ENCODE peak calls at places on chromosome 21, in six cellular contexts. One of them, this sample, is unnamed.
A peak's percentile ranks its signal among the peaks of the same experiment; 100 is the strongest.

GRCh38 chr21:46636181-46636512 is 673 bp downstream of the PRMT2 start:
- DNase-seq in GM12891: no peak
- DNase-seq in HepG2: no peak
- DNase-seq in GM12878: no peak
- DNase-seq in H1: no peak
- DNase-seq in K562: no peak
- DNase-seq in this sample: no peak

GRCh38 chr21:20661745-20662470 is 336.3 kb upstream of the NCAM2 start:
- DNase-seq in GM12891: no peak
- DNase-seq in HepG2: no peak
- DNase-seq in K562: no peak
- DNase-seq in H1: peak; percentile 21
- DNase-seq in GM12878: no peak
- DNase-seq in this sample: no peak

GRCh38 chr21:18249542-18250152 is 5.0 kb downstream of the CHODL start:
- DNase-seq in GM12891: no peak
- DNase-seq in GM12878: no peak
- DNase-seq in HepG2: no peak
- DNase-seq in K562: no peak
- DNase-seq in H1: no peak
- DNase-seq in this sample: no peak

GRCh38 chr21:44916965-44917364 is 3.7 kb downstream of the ITGB2 start:
- DNase-seq in K562: no peak
- DNase-seq in HepG2: no peak
- DNase-seq in H1: no peak
- DNase-seq in GM12878: no peak
- DNase-seq in GM12891: no peak
- DNase-seq in this sample: no peak

GRCh38 chr21:15327637-15328265 is 263.0 kb upstream of the NRIP1 start:
- DNase-seq in GM12878: no peak
- DNase-seq in K562: no peak
- DNase-seq in GM12891: no peak
- DNase-seq in H1: no peak
- DNase-seq in HepG2: no peak
- DNase-seq in this sample: no peak

GRCh38 chr21:40386301-40386911 is 460.6 kb downstream of the DSCAM start:
- DNase-seq in HepG2: no peak
- DNase-seq in H1: peak; percentile 21
- DNase-seq in GM12891: no peak
- DNase-seq in K562: peak; percentile 45
- DNase-seq in GM12878: no peak
- DNase-seq in this sample: no peak

GRCh38 chr21:45551316-45551715 is 9.1 kb upstream of the SLC19A1 start:
- DNase-seq in K562: no peak
- DNase-seq in GM12891: no peak
- DNase-seq in GM12878: peak; percentile 35
- DNase-seq in HepG2: no peak
- DNase-seq in H1: no peak
- DNase-seq in this sample: no peak

GRCh38 chr21:33290441-33290840 is 24.3 kb downstream of the IL10RB start:
- DNase-seq in GM12878: no peak
- DNase-seq in H1: no peak
- DNase-seq in HepG2: no peak
- DNase-seq in K562: no peak
- DNase-seq in GM12891: no peak
- DNase-seq in this sample: no peak

GRCh38 chr21:41009398-41010177 is 158.4 kb upstream of the BACE2 start:
- DNase-seq in GM12891: no peak
- DNase-seq in K562: no peak
- DNase-seq in H1: no peak
- DNase-seq in HepG2: no peak
- DNase-seq in GM12878: no peak
- DNase-seq in this sample: no peak

GRCh38 chr21:40067751-40068150 is 200.5 kb downstream of the PCP4 start:
- DNase-seq in H1: no peak
- DNase-seq in GM12878: no peak
- DNase-seq in HepG2: no peak
- DNase-seq in K562: no peak
- DNase-seq in GM12891: no peak
- DNase-seq in this sample: no peak

GRCh38 chr21:45372732-45373355 is 32.1 kb upstream of the COL18A1 start:
- DNase-seq in H1: no peak
- DNase-seq in GM12891: no peak
- DNase-seq in K562: no peak
- DNase-seq in HepG2: no peak
- DNase-seq in GM12878: no peak
- DNase-seq in this sample: no peak

GRCh38 chr21:15468368-15468767 is 261.4 kb upstream of the USP25 start:
- DNase-seq in H1: no peak
- DNase-seq in GM12891: no peak
- DNase-seq in GM12878: no peak
- DNase-seq in K562: no peak
- DNase-seq in HepG2: no peak
- DNase-seq in this sample: no peak

GRCh38 chr21:36073181-36073580 is 3.4 kb downstream of the CBR1 start:
- DNase-seq in HepG2: peak; percentile 66
- DNase-seq in GM12878: no peak
- DNase-seq in GM12891: no peak
- DNase-seq in H1: no peak
- DNase-seq in K562: no peak
- DNase-seq in this sample: no peak

GRCh38 chr21:36068748-36069398 is 951 bp upstream of the CBR1 start:
- DNase-seq in GM12878: no peak
- DNase-seq in GM12891: no peak
- DNase-seq in HepG2: no peak
- DNase-seq in K562: no peak
- DNase-seq in H1: no peak
- DNase-seq in this sample: no peak

GRCh38 chr21:36070999-36071398 is 1.2 kb downstream of the CBR1 start:
- DNase-seq in GM12891: no peak
- DNase-seq in HepG2: no peak
- DNase-seq in GM12878: no peak
- DNase-seq in H1: no peak
- DNase-seq in K562: no peak
- DNase-seq in this sample: no peak

GRCh38 chr21:36072453-36073167 is 2.8 kb downstream of the CBR1 start:
- DNase-seq in GM12891: no peak
- DNase-seq in H1: no peak
- DNase-seq in K562: no peak
- DNase-seq in GM12878: no peak
- DNase-seq in HepG2: no peak
- DNase-seq in this sample: no peak

DNA sequence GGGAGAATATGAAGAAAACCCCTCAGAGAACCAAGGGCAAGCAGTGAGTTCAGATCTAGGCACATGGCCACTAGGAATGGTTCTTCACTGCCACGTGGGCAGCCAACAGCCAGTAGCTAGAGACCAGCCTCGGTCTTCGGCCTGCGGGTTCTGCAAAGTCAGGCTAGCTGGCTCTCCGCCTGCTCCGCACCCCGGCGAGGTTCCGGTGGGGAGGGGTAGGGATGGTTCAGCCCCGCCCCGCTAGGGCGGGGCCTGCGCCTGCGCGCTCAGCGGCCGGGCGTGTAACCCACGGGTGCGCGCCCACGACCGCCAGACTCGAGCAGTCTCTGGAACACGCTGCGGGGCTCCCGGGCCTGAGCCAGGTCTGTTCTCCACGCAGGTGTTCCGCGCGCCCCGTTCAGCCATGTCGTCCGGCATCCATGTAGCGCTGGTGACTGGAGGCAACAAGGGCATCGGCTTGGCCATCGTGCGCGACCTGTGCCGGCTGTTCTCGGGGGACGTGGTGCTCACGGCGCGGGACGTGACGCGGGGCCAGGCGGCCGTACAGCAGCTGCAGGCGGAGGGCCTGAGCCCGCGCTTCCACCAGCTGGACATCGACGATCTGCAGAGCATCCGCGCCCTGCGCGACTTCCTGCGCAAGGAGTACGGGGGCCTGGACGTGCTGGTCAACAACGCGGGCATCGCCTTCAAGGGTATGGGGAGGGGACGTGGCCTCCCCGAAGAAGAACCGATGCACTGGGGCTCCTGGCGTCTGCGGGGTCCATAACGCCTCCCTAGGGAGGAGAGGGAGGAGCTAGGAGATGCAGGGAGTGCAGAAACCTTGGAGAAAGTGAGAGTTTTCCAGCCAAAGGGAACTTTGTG is at the start of gene CBR1:
- DNase-seq in H1: peak; percentile 34
- DNase-seq in HepG2: peak; percentile 72
- DNase-seq in GM12878: peak; percentile 47
- DNase-seq in K562: peak; percentile 80
- DNase-seq in GM12891: peak; percentile 77
- DNase-seq in this sample: peak; percentile 69
- TF ChIP-seq POLR2A in H1: no peak
- TF ChIP-seq POLR2A in HepG2: peak; percentile 77
- TF ChIP-seq POLR2A in GM12878: peak; percentile 88
- TF ChIP-seq POLR2A in K562: peak; percentile 69
- TF ChIP-seq POLR2A in GM12891: peak; percentile 59
- TF ChIP-seq POLR2A in this sample: peak; percentile 83

DNA sequence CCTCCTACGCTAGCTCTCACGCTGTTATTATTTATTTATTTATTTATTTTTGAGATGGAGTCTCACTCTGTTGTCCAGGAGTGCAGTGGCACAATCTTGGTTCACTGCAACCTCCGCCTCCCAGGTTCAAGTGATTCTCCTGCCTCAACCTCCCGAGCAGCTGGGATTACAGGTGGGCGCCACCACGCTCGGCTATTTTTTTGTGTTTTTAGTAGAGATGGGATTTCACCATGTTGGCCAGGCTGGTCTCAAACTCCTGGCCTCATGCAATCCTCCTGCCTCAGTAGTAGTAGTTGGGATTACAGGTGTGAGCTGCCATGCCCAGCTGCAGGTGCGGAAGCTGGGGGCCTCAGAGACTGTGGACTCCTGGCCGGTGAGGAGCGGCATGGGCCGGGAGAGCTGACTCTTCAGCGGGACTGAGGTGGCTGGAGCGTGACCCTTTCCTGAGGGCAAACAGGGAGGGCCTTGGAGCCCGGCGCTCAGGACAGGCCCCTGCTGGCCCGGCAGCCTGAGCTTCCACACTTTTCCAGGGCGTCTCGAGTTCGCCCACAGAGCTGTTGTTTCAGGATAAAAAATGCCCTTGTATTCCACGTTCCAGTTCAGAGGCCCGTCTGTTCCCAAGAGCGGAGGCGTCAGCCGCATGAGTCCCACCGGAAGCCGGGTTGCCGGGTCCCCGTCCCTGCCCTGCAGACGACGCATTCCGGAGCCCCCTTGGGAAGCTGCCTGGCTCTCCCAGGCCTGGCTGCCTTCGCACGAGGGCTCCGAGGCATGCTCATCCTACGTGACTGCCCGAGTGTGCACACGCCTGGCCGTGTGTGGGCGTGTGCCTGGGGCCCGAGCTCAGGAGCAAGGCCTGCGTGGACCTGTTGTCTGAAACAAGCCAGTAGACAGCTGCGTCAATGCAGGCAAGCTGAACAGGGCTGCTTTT is 126.2 kb downstream of the SIK1 start:
- DNase-seq in HepG2: no peak
- DNase-seq in GM12878: no peak
- DNase-seq in H1: no peak
- DNase-seq in GM12891: no peak
- DNase-seq in K562: no peak
- DNase-seq in this sample: no peak
- TF ChIP-seq TAF1 in HepG2: no peak
- TF ChIP-seq TAF1 in GM12878: no peak
- TF ChIP-seq TAF1 in H1: no peak
- TF ChIP-seq TAF1 in GM12891: no peak
- TF ChIP-seq TAF1 in K562: no peak
- TF ChIP-seq TAF1 in this sample: no peak

DNA sequence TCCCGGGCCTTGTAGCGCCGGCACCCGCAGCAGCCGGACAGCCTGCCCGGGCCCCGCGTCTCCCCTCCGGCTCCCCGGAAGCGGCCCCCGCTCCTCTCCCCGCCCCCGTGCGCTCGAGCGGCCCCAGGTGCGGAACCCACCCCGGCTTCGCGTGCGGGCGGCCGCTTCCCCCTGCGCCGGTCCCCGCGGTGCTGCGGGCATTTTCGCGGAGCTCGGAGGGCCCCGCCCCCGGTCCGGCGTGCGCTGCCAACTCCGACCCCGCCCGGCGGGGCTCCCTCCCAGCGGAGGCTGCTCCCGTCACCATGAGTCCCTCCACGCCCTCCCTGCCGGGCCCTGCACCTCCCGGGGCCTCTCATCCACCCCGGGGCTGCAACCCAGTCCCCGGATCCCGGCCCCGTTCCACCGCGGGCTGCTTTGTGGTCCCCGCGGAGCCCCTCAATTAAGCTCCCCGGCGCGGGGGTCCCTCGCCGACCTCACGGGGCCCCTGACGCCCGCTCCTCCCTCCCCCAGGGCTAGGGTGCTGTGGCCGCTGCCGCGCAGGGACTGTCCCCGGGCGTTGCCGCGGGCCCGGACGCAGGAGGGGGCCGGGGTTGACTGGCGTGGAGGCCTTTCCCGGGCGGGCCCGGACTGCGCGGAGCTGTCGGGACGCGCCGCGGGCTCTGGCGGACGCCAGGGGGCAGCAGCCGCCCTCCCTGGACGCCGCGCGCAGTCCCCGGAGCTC is 159.4 kb downstream of the RUNX1 start:
- DNase-seq in HepG2: peak; percentile 50
- DNase-seq in K562: peak; percentile 87
- DNase-seq in GM12891: peak; percentile 76
- DNase-seq in H1: no peak
- DNase-seq in GM12878: no peak
- DNase-seq in this sample: peak; percentile 77
- TF ChIP-seq POLR2A in HepG2: no peak
- TF ChIP-seq POLR2A in K562: peak; percentile 78
- TF ChIP-seq POLR2A in GM12891: peak; percentile 42
- TF ChIP-seq POLR2A in H1: no peak
- TF ChIP-seq POLR2A in GM12878: no peak
- TF ChIP-seq POLR2A in this sample: peak; percentile 11

GRCh38 chr21:42706765-42707164 is 53.3 kb downstream of the PDE9A start:
- DNase-seq in HepG2: no peak
- DNase-seq in H1: no peak
- DNase-seq in GM12878: no peak
- DNase-seq in K562: no peak
- DNase-seq in GM12891: no peak
- DNase-seq in this sample: no peak

GRCh38 chr21:42707207-42707830 is 53.9 kb downstream of the PDE9A start:
- DNase-seq in GM12878: no peak
- DNase-seq in GM12891: no peak
- DNase-seq in HepG2: no peak
- DNase-seq in H1: no peak
- DNase-seq in K562: no peak
- DNase-seq in this sample: no peak

GRCh38 chr21:42705746-42706374 is 52.4 kb downstream of the PDE9A start:
- DNase-seq in GM12878: no peak
- DNase-seq in H1: no peak
- DNase-seq in HepG2: no peak
- DNase-seq in K562: no peak
- DNase-seq in GM12891: no peak
- DNase-seq in this sample: no peak

GRCh38 chr21:42716074-42716473 is 62.7 kb downstream of the PDE9A start:
- DNase-seq in HepG2: no peak
- DNase-seq in GM12891: no peak
- DNase-seq in H1: no peak
- DNase-seq in K562: no peak
- DNase-seq in GM12878: no peak
- DNase-seq in this sample: no peak

DNA sequence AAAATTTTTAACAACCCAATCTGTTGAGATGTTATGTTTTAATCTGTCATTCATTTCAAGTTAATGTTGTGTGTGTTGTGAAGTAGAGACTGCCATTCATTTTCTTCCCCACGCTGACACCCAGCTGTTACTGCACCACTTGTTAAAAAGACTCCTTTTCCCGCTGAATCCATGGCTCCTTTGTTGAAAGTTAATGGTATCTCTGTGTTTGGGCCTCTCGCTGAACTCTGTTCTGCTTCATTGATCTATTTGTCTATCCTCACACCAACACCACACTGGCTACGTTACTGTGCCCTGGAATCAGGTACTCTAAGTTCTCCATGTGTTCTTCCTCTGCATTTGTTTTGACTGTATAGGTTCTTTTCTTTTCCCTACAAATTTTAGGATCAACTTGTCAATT is 58.2 kb downstream of the PDE9A start:
- DNase-seq in GM12878: no peak
- DNase-seq in HepG2: peak; percentile 90
- DNase-seq in K562: no peak
- DNase-seq in GM12891: no peak
- DNase-seq in H1: no peak
- DNase-seq in this sample: no peak
- TF ChIP-seq TAF1 in GM12878: no peak
- TF ChIP-seq TAF1 in HepG2: no peak
- TF ChIP-seq TAF1 in K562: no peak
- TF ChIP-seq TAF1 in GM12891: no peak
- TF ChIP-seq TAF1 in H1: no peak
- TF ChIP-seq TAF1 in this sample: no peak

This sample was measured in GM12892.